ENCODE peak calls at places on chromosomes 11 and 22, in seven cellular contexts. D is HCT116, J is fibroblast of lung, V is transverse colon, Y is uterus, T is stomach, P is Caco-2. E is an unnamed sample. For H3K27me3, the result is how much of the 10 kb centered on the place peaks cover.

GRCh38 chr11:95835351-95835750 is 45.1 kb downstream of the CEP57 start:
- DNase-seq in D (no peak), J (peak), V (no peak), Y (no peak), T (no peak), P (no peak), E (no peak)

GRCh38 chr11:37124384-37124783 is 526.3 kb upstream of the RAG2 start:
- DNase-seq in D (no peak), J (no peak), V (no peak), Y (no peak), T (no peak), P (no peak), E (no peak)

GRCh38 chr11:84249344-84250135 is 963.4 kb upstream of the CCDC90B start:
- DNase-seq in D (no peak), J (peak), V (no peak), Y (no peak), T (no peak), P (no peak), E (no peak)

GRCh38 chr22:32831571-32831970 is 30.1 kb downstream of the TIMP3 start:
- DNase-seq in D (no peak), J (no peak), V (no peak), Y (peak), T (no peak), P (no peak), E (no peak)

GRCh38 chr11:87460269-87460668 is 422.5 kb downstream of the TMEM135 start:
- DNase-seq in D (no peak), J (no peak), V (no peak), Y (no peak), T (no peak), P (no peak), E (no peak)

GRCh38 chr11:117183724-117184349 is 5.3 kb downstream of the SIDT2 start:
- DNase-seq in D (no peak), J (no peak), V (no peak), Y (no peak), T (peak), P (no peak), E (no peak)

GRCh38 chr22:30279389-30279788 is 9.9 kb downstream of the CASTOR1 start:
- DNase-seq in D (no peak), J (no peak), V (no peak), Y (no peak), T (no peak), P (no peak), E (peak)

GRCh38 chr11:75201771-75202170 is 38.8 kb upstream of the TPBGL start:
- DNase-seq in D (no peak), J (no peak), V (no peak), Y (no peak), T (no peak), P (no peak), E (no peak)

GRCh38 chr22:27857441-27857840 is 55.9 kb upstream of the MN1 start:
- DNase-seq in D (no peak), J (peak), V (no peak), Y (no peak), T (no peak), P (no peak), E (no peak)

GRCh38 chr11:83801799-83802198 is 515.6 kb upstream of the CCDC90B start:
- DNase-seq in D (no peak), J (no peak), V (no peak), Y (no peak), T (no peak), P (no peak), E (no peak)

GRCh38 chr22:50292643-50293440 is 14.6 kb downstream of the PLXNB2 start:
- DNase-seq in D (no peak), J (no peak), V (no peak), Y (no peak), T (no peak), P (no peak), E (no peak)

GRCh38 chr11:93359396-93359795 is 28.9 kb downstream of the DEUP1 start:
- DNase-seq in D (no peak), J (no peak), V (no peak), Y (no peak), T (no peak), P (no peak), E (no peak)

GRCh38 chr11:32109596-32109995 is 18.7 kb downstream of the RCN1 start:
- DNase-seq in D (no peak), J (no peak), V (no peak), Y (no peak), T (no peak), P (no peak), E (no peak)

GRCh38 chr11:31109446-31109845 is 260.1 kb downstream of the DCDC1 start:
- DNase-seq in D (no peak), J (no peak), V (no peak), Y (no peak), T (no peak), P (no peak), E (no peak)

GRCh38 chr11:129778877-129779276 is 36.8 kb upstream of the TMEM45B start:
- DNase-seq in D (no peak), J (no peak), V (no peak), Y (no peak), T (no peak), P (no peak), E (no peak)

GRCh38 chr22:38471237-38471636 is 3.3 kb downstream of the KDELR3 start:
- DNase-seq in D (no peak), J (no peak), V (no peak), Y (no peak), T (no peak), P (no peak), E (no peak)

GRCh38 chr11:17822021-17822781 is 87.6 kb downstream of the KCNC1 start:
- DNase-seq in D (no peak), J (peak), V (no peak), Y (no peak), T (no peak), P (no peak), E (peak)

GRCh38 chr11:64224891-64225607 is 937 bp downstream of the TRPT1 start:
- DNase-seq in D (no peak), J (no peak), V (no peak), Y (no peak), T (no peak), P (no peak), E (no peak)

GRCh38 chr11:19409307-19409706 is 168.6 kb upstream of the E2F8 start:
- DNase-seq in D (no peak), J (no peak), V (no peak), Y (no peak), T (no peak), P (no peak), E (no peak)

GRCh38 chr11:19407692-19408091 is 166.9 kb upstream of the E2F8 start:
- DNase-seq in D (no peak), J (no peak), V (no peak), Y (no peak), T (no peak), P (no peak), E (no peak)

GRCh38 chr11:19404787-19405186 is 164.0 kb upstream of the E2F8 start:
- DNase-seq in D (no peak), J (no peak), V (no peak), Y (no peak), T (no peak), P (no peak), E (no peak)

GRCh38 chr11:19403196-19403895 is 162.6 kb upstream of the E2F8 start:
- DNase-seq in D (no peak), J (no peak), V (no peak), Y (no peak), T (no peak), P (no peak), E (no peak)

GRCh38 chr11:19405966-19406365 is 165.2 kb upstream of the E2F8 start:
- DNase-seq in D (no peak), J (no peak), V (no peak), Y (no peak), T (no peak), P (no peak), E (no peak)
- H3K27me3 ChIP-seq in D (under half), J (under half), V (under half), Y (under half), T (under half), P (under half), E (under half)

GRCh38 chr11:8293171-8293570 is 29.5 kb upstream of the LMO1 start:
- DNase-seq in D (no peak), J (no peak), V (no peak), Y (no peak), T (no peak), P (no peak), E (no peak)
- H3K27me3 ChIP-seq in D (under half), J (under half), V (under half), Y (under half), T (under half), P (under half), E (under half)

GRCh38 chr11:1336836-1337646 is 27.6 kb upstream of the TOLLIP start:
- DNase-seq in D (no peak), J (no peak), V (peak), Y (peak), T (no peak), P (peak), E (peak)
- H3K27me3 ChIP-seq in D (under half), J (under half), V (under half), Y (under half), T (under half), P (under half), E (under half)

GRCh38 chr11:71075116-71075720 is 177.2 kb downstream of the SHANK2 start:
- DNase-seq in D (no peak), J (no peak), V (no peak), Y (no peak), T (no peak), P (no peak), E (no peak)
- H3K27me3 ChIP-seq in D (under half), J (under half), V (under half), Y (under half), T (under half), P (under half), E (half or more)

GRCh38 chr22:22110548-22111266 is 128.1 kb upstream of the TOP3B start:
- DNase-seq in D (peak), J (peak), V (peak), Y (peak), T (no peak), P (peak), E (no peak)
- H3K27me3 ChIP-seq in D (under half), J (under half), V (under half), Y (under half), T (under half), P (under half), E (under half)

DNA sequence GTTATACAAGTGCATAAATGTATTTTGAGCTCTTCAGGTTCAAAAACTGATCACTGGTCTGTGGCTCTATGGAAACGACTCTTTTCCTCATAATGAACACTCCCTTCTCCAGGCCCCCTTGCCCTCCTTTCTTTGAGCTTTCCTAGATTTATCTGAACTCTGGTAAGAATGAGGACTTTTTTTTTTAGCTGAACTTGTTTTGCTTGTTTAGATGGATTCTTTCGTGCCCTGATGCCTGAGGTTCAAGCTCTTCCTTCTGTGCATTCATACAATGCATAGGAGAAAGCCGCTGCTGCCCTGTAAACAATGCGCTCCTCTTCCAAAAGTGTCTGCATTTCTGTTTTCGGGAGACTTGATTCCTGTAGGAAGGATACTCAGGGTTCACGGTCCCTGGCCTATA is 205.1 kb downstream of the TENM4 start:
- DNase-seq in D (no peak), J (no peak), V (no peak), Y (no peak), T (no peak), P (no peak), E (no peak)
- H3K27me3 ChIP-seq in D (under half), J (under half), V (under half), Y (under half), T (under half), P (under half), E (under half)

DNA sequence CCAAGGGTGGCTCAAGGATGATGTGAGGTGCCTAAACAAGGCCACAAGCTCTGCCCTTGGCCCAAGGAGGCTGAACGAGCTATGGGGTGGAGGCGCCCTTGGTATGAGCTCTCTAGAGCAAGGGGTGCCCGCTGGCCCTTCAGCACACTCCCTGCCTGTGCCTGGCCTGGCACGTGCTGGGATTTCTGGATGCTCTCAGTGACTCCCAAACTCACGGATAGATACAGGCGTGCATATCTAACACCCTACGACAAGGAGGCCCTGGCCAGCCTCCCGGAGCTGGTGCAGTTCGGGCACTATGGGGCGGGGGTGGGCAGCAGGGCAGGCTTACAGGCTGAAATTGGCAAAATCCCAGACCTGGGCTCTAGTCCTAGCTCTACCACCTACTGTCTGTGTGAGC is 30.6 kb downstream of the SCUBE1 start:
- DNase-seq in D (no peak), J (no peak), V (no peak), Y (no peak), T (no peak), P (no peak), E (no peak)
- H3K27me3 ChIP-seq in D (under half), J (under half), V (under half), Y (under half), T (under half), P (under half), E (under half)

DNA sequence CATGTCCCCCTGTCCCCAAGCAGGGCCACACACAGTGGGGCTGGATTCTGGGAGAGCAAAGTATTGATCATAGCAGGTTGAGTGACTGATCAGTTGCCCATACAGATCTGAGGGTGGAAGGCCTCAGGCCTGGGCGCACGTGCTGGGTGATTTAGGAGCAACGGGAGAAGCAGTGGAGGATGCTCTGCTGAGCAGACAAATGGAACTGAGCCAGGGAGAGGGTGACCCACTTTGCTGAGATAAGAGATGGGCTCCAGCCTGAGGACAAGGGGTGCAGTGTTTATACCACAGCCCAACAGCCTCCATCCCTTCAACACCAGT is 15.0 kb downstream of the GNAZ start:
- DNase-seq in D (no peak), J (no peak), V (no peak), Y (no peak), T (no peak), P (no peak), E (no peak)
- H3K27me3 ChIP-seq in D (under half), J (under half), V (under half), Y (under half), T (under half), P (under half), E (under half)

E was measured in left ventricle myocardium inferior.